ENCODE peak calls at places on chromosomes 13 and 19, in seven cellular contexts. G is colonic mucosa, P is cardiac fibroblast, C is astrocyte of the cerebellum, M is PC-3, J is GM20000, H is K562. A is an unnamed sample.
A peak's percentile ranks its signal among the peaks of the same experiment; 100 is the strongest.

GRCh38 chr19:28493881-28494280 is 719.1 kb downstream of the UQCRFS1 start:
- DNase-seq in G (no peak), P (no peak), C (no peak), M (no peak), J (no peak), H (no peak), A (no peak)

GRCh38 chr19:15091918-15092753 is 10.1 kb downstream of the OR1I1 start:
- DNase-seq in G (peak; percentile 48), P (peak; percentile 84), C (peak; percentile 69), M (peak; percentile 89), J (peak; percentile 58), H (peak; percentile 53), A (peak; percentile 60)

GRCh38 chr13:22325761-22326160 is 654.9 kb downstream of the FGF9 start:
- DNase-seq in G (no peak), P (no peak), C (no peak), M (no peak), J (no peak), H (no peak), A (no peak)

GRCh38 chr19:38745316-38745715 is 1.0 kb upstream of the CAPN12 start:
- DNase-seq in G (no peak), P (no peak), C (no peak), M (no peak), J (no peak), H (no peak), A (no peak)

GRCh38 chr19:51799311-51799997 is 4.5 kb downstream of the FPR3 start:
- DNase-seq in G (peak; percentile 46), P (peak; percentile 100), C (peak; percentile 92), M (peak; percentile 98), J (no peak), H (peak; percentile 62), A (no peak)

GRCh38 chr19:19602136-19602712 is 16.3 kb downstream of the PBX4 start:
- DNase-seq in G (peak; percentile 51), P (no peak), C (no peak), M (no peak), J (no peak), H (no peak), A (peak; percentile 30)

GRCh38 chr19:49469828-49470614 is 4.0 kb upstream of the FLT3LG start:
- DNase-seq in G (no peak), P (no peak), C (no peak), M (no peak), J (peak; percentile 89), H (no peak), A (peak; percentile 94)

GRCh38 chr19:45911291-45911690 is 3.3 kb downstream of the NANOS2 start:
- DNase-seq in G (no peak), P (no peak), C (no peak), M (no peak), J (no peak), H (no peak), A (no peak)

GRCh38 chr13:73924607-73925006 is 209.6 kb downstream of the KLF12 start:
- DNase-seq in G (no peak), P (no peak), C (no peak), M (no peak), J (no peak), H (no peak), A (no peak)

GRCh38 chr13:107838592-107839161 is 376.7 kb downstream of the LIG4 start:
- DNase-seq in G (no peak), P (no peak), C (no peak), M (no peak), J (no peak), H (no peak), A (no peak)

GRCh38 chr19:11458236-11458900 is 22.5 kb downstream of the ELAVL3 start:
- DNase-seq in G (no peak), P (no peak), C (no peak), M (no peak), J (peak; percentile 12), H (peak; percentile 7), A (no peak)

GRCh38 chr19:661427-662196 is 1.4 kb downstream of the RNF126 start:
- DNase-seq in G (peak; percentile 72), P (no peak), C (no peak), M (no peak), J (peak; percentile 91), H (peak; percentile 28), A (peak; percentile 79)

GRCh38 chr13:45451282-45451681 is 13.5 kb upstream of the COG3 start:
- DNase-seq in G (no peak), P (no peak), C (no peak), M (no peak), J (no peak), H (no peak), A (no peak)

GRCh38 chr13:94595006-94595942 is 678 bp downstream of the TGDS start:
- DNase-seq in G (peak; percentile 24), P (peak; percentile 21), C (no peak), M (peak; percentile 12), J (peak; percentile 40), H (peak; percentile 17), A (peak; percentile 56)

GRCh38 chr13:20877902-20878301 is 24.6 kb downstream of the XPO4 start:
- DNase-seq in G (no peak), P (no peak), C (no peak), M (no peak), J (no peak), H (no peak), A (no peak)

GRCh38 chr19:45492627-45493470 is 4.0 kb downstream of the RTN2 start:
- DNase-seq in G (peak; percentile 65), P (peak; percentile 89), C (no peak), M (peak; percentile 65), J (peak; percentile 77), H (peak; percentile 85), A (no peak)

GRCh38 chr13:73428137-73428536 is 369.3 kb downstream of the KLF5 start:
- DNase-seq in G (no peak), P (peak; percentile 76), C (peak; percentile 81), M (peak; percentile 84), J (no peak), H (no peak), A (peak; percentile 5)

GRCh38 chr13:52974711-52975110 is 53.9 kb upstream of the OLFM4 start:
- DNase-seq in G (no peak), P (no peak), C (no peak), M (no peak), J (no peak), H (no peak), A (no peak)

GRCh38 chr13:75902166-75903104 is 266.3 kb downstream of the LMO7 start:
- DNase-seq in G (no peak), P (no peak), C (no peak), M (peak; percentile 31), J (no peak), H (no peak), A (no peak)

GRCh38 chr19:18522124-18522861 is 423 bp upstream of the ELL start:
- DNase-seq in G (peak; percentile 100), P (peak; percentile 100), C (peak; percentile 100), M (peak; percentile 100), J (peak; percentile 97), H (peak; percentile 95), A (peak; percentile 100)

GRCh38 chr13:109355875-109356428 is 430.4 kb downstream of the IRS2 start:
- DNase-seq in G (no peak), P (no peak), C (no peak), M (no peak), J (no peak), H (no peak), A (no peak)

GRCh38 chr19:9836021-9836420 is 903 bp downstream of the PIN1 start:
- DNase-seq in G (no peak), P (peak; percentile 51), C (peak; percentile 15), M (peak; percentile 59), J (no peak), H (no peak), A (no peak)
- TF ChIP-seq CTCF in G (no peak), P (no peak), C (no peak), M (peak; percentile 22), J (no peak), H (no peak), A (no peak)

GRCh38 chr13:98761979-98762616 is 9.6 kb upstream of the SLC15A1 start:
- DNase-seq in G (no peak), P (no peak), C (no peak), M (no peak), J (no peak), H (no peak), A (no peak)
- TF ChIP-seq CTCF in G (no peak), P (no peak), C (no peak), M (no peak), J (no peak), H (no peak), A (no peak)

GRCh38 chr19:8323781-8324185 is 2.5 kb downstream of the RPS28 start:
- DNase-seq in G (no peak), P (no peak), C (no peak), M (no peak), J (no peak), H (no peak), A (peak; percentile 30)

GRCh38 chr19:8322638-8322997 is 1.3 kb downstream of the RPS28 start:
- DNase-seq in G (no peak), P (no peak), C (no peak), M (no peak), J (no peak), H (no peak), A (no peak)

GRCh38 chr19:8325454-8325853 is 4.2 kb downstream of the RPS28 start:
- DNase-seq in G (no peak), P (no peak), C (no peak), M (no peak), J (no peak), H (no peak), A (no peak)

GRCh38 chr19:8321760-8322637 is 703 bp downstream of the RPS28 start:
- DNase-seq in G (no peak), P (no peak), C (no peak), M (no peak), J (no peak), H (no peak), A (peak; percentile 25)

GRCh38 chr19:8324186-8325050 is 3.1 kb downstream of the RPS28 start:
- DNase-seq in G (no peak), P (no peak), C (no peak), M (peak; percentile 32), J (no peak), H (no peak), A (no peak)
- TF ChIP-seq CTCF in G (no peak), P (no peak), C (no peak), M (peak; percentile 40), J (no peak), H (no peak), A (no peak)

GRCh38 chr19:54429176-54429495 is 13.9 kb downstream of the TTYH1 start:
- DNase-seq in G (no peak), P (no peak), C (no peak), M (no peak), J (no peak), H (no peak), A (no peak)

GRCh38 chr19:54431255-54431838 is 16.1 kb downstream of the TTYH1 start:
- DNase-seq in G (no peak), P (peak; percentile 57), C (no peak), M (peak; percentile 96), J (no peak), H (no peak), A (no peak)

GRCh38 chr19:54429545-54430227 is 14.4 kb downstream of the TTYH1 start:
- DNase-seq in G (no peak), P (no peak), C (no peak), M (no peak), J (no peak), H (no peak), A (no peak)

GRCh38 chr19:54432144-54432738 is 16.8 kb upstream of the LENG8 start:
- DNase-seq in G (no peak), P (no peak), C (no peak), M (peak; percentile 98), J (no peak), H (no peak), A (no peak)

GRCh38 chr19:54430306-54431254 is 15.3 kb downstream of the TTYH1 start:
- DNase-seq in G (no peak), P (peak; percentile 46), C (no peak), M (peak; percentile 74), J (peak; percentile 77), H (peak; percentile 84), A (peak; percentile 64)
- TF ChIP-seq CTCF in G (no peak), P (no peak), C (no peak), M (peak; percentile 53), J (no peak), H (peak; percentile 43), A (no peak)

A was measured in activated CD8-positive, alpha-beta T cell treated with anti-CD3 and anti-CD28 coated beads for 36 hours.